ENCODE peak calls at places on chromosomes 4 and X, in four cellular contexts. U is colonic mucosa, J is fibroblast of pulmonary artery, C is AML-193. V is an unnamed sample.

GRCh38 chrX:50707376-50707775 is 106.6 kb downstream of the SHROOM4 start:
- DNase-seq in J (no peak), C (no peak), U (no peak), V (no peak)

GRCh38 chr4:111618908-111619307 is 526.3 kb upstream of the FAM241A start:
- DNase-seq in U (no peak), J (peak; percentile 36), C (no peak), V (no peak)

GRCh38 chr4:146646601-146647000 is 7.9 kb downstream of the POU4F2 start:
- DNase-seq in U (no peak), J (no peak), C (no peak), V (no peak)

GRCh38 chrX:19649227-19650009 is 134.1 kb upstream of the MAP3K15 start:
- DNase-seq in J (peak; percentile 53), C (no peak), U (no peak), V (peak; percentile 69)

GRCh38 chr4:3475041-3475712 is 12.1 kb downstream of the DOK7 start:
- DNase-seq in J (no peak), U (no peak), C (no peak), V (no peak)

GRCh38 chr4:3198906-3199305 is 50.1 kb upstream of the MSANTD1 start:
- DNase-seq in U (no peak), C (no peak), J (no peak), V (no peak)

GRCh38 chrX:129726307-129727111 is 12.3 kb upstream of the XPNPEP2 start:
- DNase-seq in J (peak; percentile 74), C (peak; percentile 18), U (peak; percentile 56), V (peak; percentile 76)

GRCh38 chrX:51860679-51861078 is 32.7 kb upstream of the MAGED1 start:
- DNase-seq in J (peak; percentile 60), U (peak; percentile 22), C (peak; percentile 2), V (peak; percentile 57)

V was measured in adipocyte.